ENCODE peak calls at places on chromosomes 4 and X, in four cellular contexts. J is sigmoid colon, W is stomach, Y is SK-N-SH. B is an unnamed sample.
A peak's percentile ranks its signal among the peaks of the same experiment; 100 is the strongest.

GRCh38 chrX:103211012-103211715 is 3.7 kb upstream of the BEX4 start:
- DNase-seq in J (peak; percentile 63), W (peak; percentile 44), Y (peak; percentile 60), B (no peak)

GRCh38 chrX:11381464-11381863 is 88.3 kb downstream of the AMELX start:
- DNase-seq in J (peak; percentile 71), W (no peak), Y (peak; percentile 20), B (peak; percentile 59)

GRCh38 chr4:14667624-14668295 is 334.5 kb upstream of the CPEB2 start:
- DNase-seq in J (no peak), W (no peak), Y (no peak), B (no peak)

GRCh38 chr4:147793569-147793968 is 61.7 kb downstream of the ARHGAP10 start:
- DNase-seq in J (no peak), W (no peak), Y (no peak), B (no peak)

GRCh38 chrX:15939737-15940136 is 85.1 kb upstream of the AP1S2 start:
- DNase-seq in J (no peak), W (no peak), Y (no peak), B (no peak)

GRCh38 chr4:17884063-17884462 is 73.3 kb downstream of the NCAPG start:
- DNase-seq in J (no peak), W (no peak), Y (no peak), B (no peak)

GRCh38 chrX:13473666-13474516 is 95.5 kb upstream of the EGFL6 start:
- DNase-seq in J (no peak), W (no peak), Y (no peak), B (no peak)

GRCh38 chr4:138595171-138595570 is 353.0 kb upstream of the SLC7A11 start:
- DNase-seq in J (no peak), W (no peak), Y (no peak), B (no peak)

GRCh38 chr4:117137143-117137542 is 51.8 kb upstream of the TRAM1L1 start:
- DNase-seq in J (no peak), W (no peak), Y (no peak), B (no peak)

GRCh38 chrX:13463608-13464007 is 105.8 kb upstream of the EGFL6 start:
- DNase-seq in J (peak; percentile 76), W (no peak), Y (no peak), B (peak; percentile 16)

GRCh38 chr4:16140520-16141249 is 56.9 kb upstream of the PROM1 start:
- DNase-seq in J (no peak), W (peak; percentile 79), Y (no peak), B (peak; percentile 33)

GRCh38 chr4:70008771-70009170 is 13.0 kb downstream of the STATH start:
- DNase-seq in J (no peak), W (no peak), Y (no peak), B (no peak)

GRCh38 chrX:41180194-41180902 is 95.1 kb downstream of the USP9X start:
- DNase-seq in J (no peak), W (peak; percentile 54), Y (peak; percentile 44), B (no peak)

GRCh38 chrX:7261672-7262332 is 113.8 kb upstream of the PUDP start:
- DNase-seq in J (no peak), W (no peak), Y (no peak), B (no peak)

GRCh38 chr4:51930557-51930956 is 87.6 kb downstream of the DCUN1D4 start:
- DNase-seq in J (no peak), W (no peak), Y (no peak), B (no peak)

GRCh38 chr4:173264245-173264959 is 69.8 kb downstream of the HMGB2 start:
- DNase-seq in J (peak; percentile 69), W (peak; percentile 34), Y (peak; percentile 36), B (no peak)

GRCh38 chr4:24705016-24705753 is 90.2 kb upstream of the SOD3 start:
- DNase-seq in J (no peak), W (no peak), Y (no peak), B (no peak)
- TF ChIP-seq CTCF in J (no peak), W (no peak), Y (no peak), B (no peak)

GRCh38 chr4:155761916-155762315 is 3.1 kb downstream of the GUCY1B1 start:
- DNase-seq in J (no peak), W (no peak), Y (no peak), B (no peak)
- H3K4me1 ChIP-seq in J (peaks cover 34% of the 10 kb centered on the region), W (peaks cover 10% of the 10 kb centered on the region), Y (peaks cover 3% of the 10 kb centered on the region), B (no peaks in the 10 kb centered on the region)

GRCh38 chr4:185801471-185801870 is 10.5 kb downstream of the SORBS2 start:
- DNase-seq in J (no peak), W (no peak), Y (no peak), B (no peak)

GRCh38 chr4:185809517-185810071 is 2.4 kb downstream of the SORBS2 start:
- DNase-seq in J (no peak), W (no peak), Y (no peak), B (no peak)

GRCh38 chr4:185803015-185803414 is 9.0 kb downstream of the SORBS2 start:
- DNase-seq in J (no peak), W (no peak), Y (peak; percentile 48), B (no peak)

GRCh38 chr4:185805979-185806378 is 6.0 kb downstream of the SORBS2 start:
- DNase-seq in J (no peak), W (no peak), Y (no peak), B (no peak)

DNA sequence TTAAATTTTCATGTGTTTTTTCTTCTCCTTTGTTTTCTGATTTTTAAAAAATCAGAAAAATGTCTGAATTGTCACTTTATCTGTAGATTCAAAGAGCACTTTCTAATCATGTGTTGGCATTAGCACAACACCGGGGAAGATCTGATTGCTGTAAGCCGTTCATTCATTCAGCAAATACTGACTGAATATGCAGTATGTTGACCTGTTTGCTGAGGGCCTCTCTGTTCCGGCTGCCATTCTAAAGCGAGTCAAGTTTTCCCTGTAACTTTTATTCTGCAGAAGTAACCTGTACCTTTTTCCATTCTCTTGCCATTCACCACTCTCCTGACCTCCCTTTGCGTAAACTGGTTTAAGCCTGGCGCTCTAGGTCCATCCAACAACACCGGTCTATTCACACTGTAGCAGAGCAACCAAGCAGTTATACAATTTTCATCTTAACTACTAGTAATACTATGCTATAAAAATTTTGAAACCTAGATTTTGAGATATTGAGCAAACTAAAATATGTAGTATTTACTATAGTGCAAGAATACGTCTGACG is 6.7 kb downstream of the SORBS2 start:
- DNase-seq in J (no peak), W (no peak), Y (no peak), B (no peak)
- TF ChIP-seq EP300 in J (no peak), W (no peak), Y (no peak), B (no peak)

DNA sequence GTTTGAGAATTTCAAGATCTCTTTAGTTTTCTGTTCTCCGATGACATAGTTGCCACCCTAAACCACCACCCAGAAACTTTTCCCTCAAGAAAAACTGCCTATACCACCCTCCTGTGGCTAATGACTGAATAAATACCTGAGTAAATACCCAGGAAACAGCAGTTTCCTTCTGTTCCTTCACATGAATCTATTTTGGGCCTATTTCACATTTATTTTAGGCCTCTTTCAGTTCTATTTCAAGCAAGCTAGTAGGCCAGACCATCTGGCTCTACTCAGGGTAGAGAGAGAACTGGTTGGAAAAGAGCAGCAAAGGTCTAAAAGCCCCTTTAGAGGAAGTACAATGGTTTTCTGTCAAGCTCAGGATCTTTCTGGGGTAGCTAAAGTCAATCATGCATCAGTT is 23.4 kb downstream of the ARHGEF9 start:
- DNase-seq in J (no peak), W (no peak), Y (no peak), B (no peak)
- TF ChIP-seq CTCF in J (no peak), W (no peak), Y (peak; percentile 7), B (no peak)

GRCh38 chrX:130704053-130705038 is 198.7 kb downstream of the ENOX2 start:
- DNase-seq in J (no peak), W (no peak), Y (no peak), B (no peak)
- H3K4me1 ChIP-seq in J (no peaks in the 10 kb centered on the region), W (no peaks in the 10 kb centered on the region), Y (no peaks in the 10 kb centered on the region), B (no peaks in the 10 kb centered on the region)

B was measured in tibial nerve.